ENCODE peak calls at places on chromosomes 4 and X, in four cellular contexts. One of them, this sample, is unnamed.

GRCh38 chrX:66012094-66012534 is 27.8 kb downstream of the VSIG4 start:
- DNase-seq in HEK293T: no peak
- DNase-seq in WTC11: no peak
- DNase-seq in K562: peak
- DNase-seq in this sample: no peak

GRCh38 chr4:106763044-106763443 is 273.1 kb downstream of the DKK2 start:
- DNase-seq in HEK293T: peak
- DNase-seq in WTC11: no peak
- DNase-seq in K562: no peak
- DNase-seq in this sample: no peak

GRCh38 chr4:84952004-84952403 is 14.5 kb downstream of the WDFY3 start:
- DNase-seq in HEK293T: no peak
- DNase-seq in WTC11: no peak
- DNase-seq in K562: no peak
- DNase-seq in this sample: peak

GRCh38 chrX:105136786-105137185 is 83.7 kb downstream of the TEX13A start:
- DNase-seq in HEK293T: no peak
- DNase-seq in WTC11: no peak
- DNase-seq in K562: no peak
- DNase-seq in this sample: no peak

GRCh38 chr4:2934077-2934812 is 29.0 kb downstream of the NOP14 start:
- DNase-seq in HEK293T: peak
- DNase-seq in WTC11: no peak
- DNase-seq in K562: peak
- DNase-seq in this sample: no peak

GRCh38 chr4:115113382-115114106 is at the start of gene NDST4:
- DNase-seq in HEK293T: peak
- DNase-seq in WTC11: no peak
- DNase-seq in K562: no peak
- DNase-seq in this sample: no peak

GRCh38 chrX:148670277-148670676 is 169.9 kb downstream of the AFF2 start:
- DNase-seq in HEK293T: no peak
- DNase-seq in WTC11: no peak
- DNase-seq in K562: no peak
- DNase-seq in this sample: no peak

GRCh38 chr4:186104114-186104894 is at the start of gene FAM149A:
- DNase-seq in HEK293T: peak
- DNase-seq in WTC11: peak
- DNase-seq in K562: no peak
- DNase-seq in this sample: no peak

GRCh38 chr4:74610491-74610890 is 165.6 kb downstream of the AREG start:
- DNase-seq in HEK293T: no peak
- DNase-seq in WTC11: no peak
- DNase-seq in K562: no peak
- DNase-seq in this sample: no peak

GRCh38 chrX:26783512-26784225 is 567.7 kb downstream of the MAGEB5 start:
- DNase-seq in HEK293T: peak
- DNase-seq in WTC11: peak
- DNase-seq in K562: peak
- DNase-seq in this sample: peak

GRCh38 chr4:80948161-80948560 is 82.3 kb upstream of the BMP3 start:
- DNase-seq in HEK293T: no peak
- DNase-seq in WTC11: no peak
- DNase-seq in K562: no peak
- DNase-seq in this sample: no peak

GRCh38 chr4:99403380-99404194 is 31.6 kb downstream of the ADH7 start:
- DNase-seq in HEK293T: no peak
- DNase-seq in WTC11: no peak
- DNase-seq in K562: no peak
- DNase-seq in this sample: peak

GRCh38 chrX:63735882-63736281 is 49.1 kb downstream of the ARHGEF9 start:
- DNase-seq in HEK293T: no peak
- DNase-seq in WTC11: no peak
- DNase-seq in K562: no peak
- DNase-seq in this sample: no peak

GRCh38 chrX:119676949-119677653 is 15.9 kb downstream of the SEPTIN6 start:
- DNase-seq in HEK293T: no peak
- DNase-seq in WTC11: no peak
- DNase-seq in K562: no peak
- DNase-seq in this sample: no peak

GRCh38 chr4:172352351-172352750 is 539.1 kb downstream of the GALNTL6 start:
- DNase-seq in HEK293T: no peak
- DNase-seq in WTC11: no peak
- DNase-seq in K562: no peak
- DNase-seq in this sample: no peak

GRCh38 chrX:21740329-21741274 is 17.3 kb downstream of the SMPX start:
- DNase-seq in HEK293T: no peak
- DNase-seq in WTC11: no peak
- DNase-seq in K562: no peak
- DNase-seq in this sample: peak

GRCh38 chrX:2954541-2954940 is 25.4 kb upstream of the ARSD start:
- DNase-seq in HEK293T: no peak
- DNase-seq in WTC11: no peak
- DNase-seq in K562: no peak
- DNase-seq in this sample: no peak

GRCh38 chr4:108493596-108493931 is 126.8 kb upstream of the RPL34 start:
- DNase-seq in HEK293T: no peak
- DNase-seq in WTC11: no peak
- DNase-seq in K562: no peak
- DNase-seq in this sample: no peak
- TF ChIP-seq ELF4 in HEK293T: no peak
- TF ChIP-seq ELF4 in WTC11: no peak
- TF ChIP-seq ELF4 in K562: no peak
- TF ChIP-seq ELF4 in this sample: no peak

DNA sequence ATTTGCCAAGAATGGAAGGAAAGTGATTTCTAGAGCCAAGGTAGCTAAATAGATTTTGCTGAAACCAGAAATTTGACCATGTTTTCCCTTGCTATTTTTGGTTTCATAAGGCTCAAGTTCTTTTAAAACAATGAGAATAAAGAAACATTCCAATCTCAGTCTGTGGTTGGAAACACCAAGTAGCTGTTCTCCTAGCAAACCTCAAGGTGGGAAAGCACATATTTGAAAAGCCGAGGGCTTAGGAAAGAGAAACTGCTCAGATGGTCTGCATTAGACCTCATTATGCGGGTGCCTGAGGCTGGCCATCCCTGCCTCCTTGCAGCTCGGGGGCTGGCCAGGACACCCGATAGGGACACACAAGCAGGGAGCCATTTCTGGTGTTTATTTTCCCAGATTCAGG is 5.8 kb downstream of the NYX start:
- DNase-seq in HEK293T: no peak
- DNase-seq in WTC11: no peak
- DNase-seq in K562: no peak
- DNase-seq in this sample: no peak
- TF ChIP-seq ELF4 in HEK293T: no peak
- TF ChIP-seq ELF4 in WTC11: no peak
- TF ChIP-seq ELF4 in K562: no peak
- TF ChIP-seq ELF4 in this sample: no peak

DNA sequence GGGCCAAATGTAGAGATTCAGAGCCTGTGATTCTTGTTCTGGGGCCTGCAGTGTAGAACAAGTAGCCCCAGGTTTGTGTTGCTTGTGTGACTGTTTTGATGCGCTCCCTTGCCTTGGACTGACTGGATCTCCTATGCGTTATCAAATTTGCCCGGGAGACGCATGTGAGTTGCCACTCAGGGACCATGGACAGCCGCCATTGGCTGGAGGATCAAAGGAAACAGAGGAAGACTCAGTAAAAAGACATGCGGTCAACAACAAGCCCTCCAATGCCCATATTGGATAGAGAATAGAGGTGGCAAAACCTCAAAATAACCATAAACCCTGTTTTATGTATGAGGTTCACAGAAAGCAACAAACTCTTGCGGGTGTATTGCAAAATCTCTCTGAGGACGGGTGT is 327.5 kb upstream of the IGFBP7 start:
- DNase-seq in HEK293T: no peak
- DNase-seq in WTC11: no peak
- DNase-seq in K562: no peak
- DNase-seq in this sample: no peak
- TF ChIP-seq ELF4 in HEK293T: no peak
- TF ChIP-seq ELF4 in WTC11: no peak
- TF ChIP-seq ELF4 in K562: no peak
- TF ChIP-seq ELF4 in this sample: no peak

GRCh38 chr4:7255996-7256395 is 63.7 kb downstream of the SORCS2 start:
- DNase-seq in HEK293T: no peak
- DNase-seq in WTC11: no peak
- DNase-seq in K562: no peak
- DNase-seq in this sample: no peak

GRCh38 chr4:7253806-7254205 is 61.5 kb downstream of the SORCS2 start:
- DNase-seq in HEK293T: no peak
- DNase-seq in WTC11: no peak
- DNase-seq in K562: no peak
- DNase-seq in this sample: no peak

GRCh38 chr4:7254736-7255487 is 62.6 kb downstream of the SORCS2 start:
- DNase-seq in HEK293T: no peak
- DNase-seq in WTC11: no peak
- DNase-seq in K562: no peak
- DNase-seq in this sample: no peak

GRCh38 chr4:7256989-7257810 is 64.9 kb downstream of the SORCS2 start:
- DNase-seq in HEK293T: no peak
- DNase-seq in WTC11: no peak
- DNase-seq in K562: no peak
- DNase-seq in this sample: no peak

DNA sequence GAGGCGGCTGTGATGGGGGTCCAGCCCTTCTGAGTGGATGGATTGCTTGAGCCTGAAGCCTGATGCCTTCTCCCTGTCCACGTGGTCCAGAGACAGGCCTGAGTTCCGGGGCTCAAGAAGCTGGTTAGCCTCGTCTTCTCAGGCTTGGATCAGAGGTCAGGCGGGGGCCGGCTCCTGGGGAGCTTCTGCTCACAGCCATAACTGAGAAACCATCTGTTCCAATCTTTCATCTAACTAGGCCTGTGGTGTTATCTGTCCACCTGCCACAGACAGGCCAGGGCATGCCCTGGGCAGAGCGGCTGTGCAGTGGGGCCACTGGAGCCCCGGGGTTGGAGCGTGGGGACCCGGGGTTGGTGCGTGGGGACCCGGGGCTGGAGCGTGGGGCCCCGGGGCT is 63.1 kb downstream of the SORCS2 start:
- DNase-seq in HEK293T: no peak
- DNase-seq in WTC11: no peak
- DNase-seq in K562: no peak
- DNase-seq in this sample: no peak
- TF ChIP-seq ELF4 in HEK293T: no peak
- TF ChIP-seq ELF4 in WTC11: no peak
- TF ChIP-seq ELF4 in K562: no peak
- TF ChIP-seq ELF4 in this sample: no peak

GRCh38 chrX:109709129-109709631 is 23.9 kb downstream of the ACSL4 start:
- DNase-seq in HEK293T: no peak
- DNase-seq in WTC11: no peak
- DNase-seq in K562: no peak
- DNase-seq in this sample: peak
- TF ChIP-seq ELF4 in HEK293T: no peak
- TF ChIP-seq ELF4 in WTC11: no peak
- TF ChIP-seq ELF4 in K562: no peak
- TF ChIP-seq ELF4 in this sample: no peak

DNA sequence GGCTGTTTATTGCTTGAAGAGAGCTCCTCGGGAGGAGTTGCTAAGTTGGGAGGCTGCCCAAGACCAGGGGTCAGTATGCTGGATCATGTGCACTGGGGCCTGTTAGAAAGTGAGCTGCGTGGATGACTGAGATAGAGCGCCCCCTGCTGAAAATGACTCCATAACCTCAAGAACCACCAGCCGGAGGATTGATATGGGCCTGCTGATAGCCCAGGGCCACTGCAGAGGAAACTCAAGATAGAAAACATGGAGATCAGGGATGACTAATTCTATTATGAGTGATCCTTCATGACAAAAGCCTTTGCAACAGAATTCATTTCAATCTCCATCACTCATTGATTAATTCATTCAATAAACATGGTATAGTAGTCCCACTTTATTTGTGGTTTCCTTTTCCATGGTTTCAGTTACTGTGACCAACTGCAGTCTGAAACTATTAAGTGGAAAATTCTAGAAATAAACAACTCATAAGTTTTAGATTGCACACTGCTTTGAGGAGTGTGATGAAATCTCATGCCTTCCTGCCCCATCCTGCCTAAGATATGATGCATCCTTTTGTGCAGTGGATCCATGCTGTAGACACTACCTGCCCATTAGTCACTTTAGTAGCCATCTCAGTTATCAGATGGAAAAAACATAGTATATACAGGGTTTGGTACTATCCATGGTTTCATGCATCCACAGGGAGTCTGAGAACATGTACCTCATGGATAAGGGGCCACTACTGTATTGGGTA is 126.7 kb upstream of the MBNL3 start:
- DNase-seq in HEK293T: peak
- DNase-seq in WTC11: peak
- DNase-seq in K562: peak
- DNase-seq in this sample: peak
- TF ChIP-seq ELF4 in HEK293T: no peak
- TF ChIP-seq ELF4 in WTC11: no peak
- TF ChIP-seq ELF4 in K562: no peak
- TF ChIP-seq ELF4 in this sample: no peak

GRCh38 chr4:5372198-5372597 is 320.9 kb downstream of the STK32B start:
- DNase-seq in HEK293T: no peak
- DNase-seq in WTC11: no peak
- DNase-seq in K562: no peak
- DNase-seq in this sample: no peak

GRCh38 chr4:5370286-5370685 is 319.0 kb downstream of the STK32B start:
- DNase-seq in HEK293T: no peak
- DNase-seq in WTC11: no peak
- DNase-seq in K562: no peak
- DNase-seq in this sample: no peak

GRCh38 chr4:5374577-5374976 is 323.3 kb downstream of the STK32B start:
- DNase-seq in HEK293T: no peak
- DNase-seq in WTC11: no peak
- DNase-seq in K562: no peak
- DNase-seq in this sample: no peak

GRCh38 chr4:5373327-5373726 is 322.0 kb downstream of the STK32B start:
- DNase-seq in HEK293T: no peak
- DNase-seq in WTC11: no peak
- DNase-seq in K562: no peak
- DNase-seq in this sample: no peak

DNA sequence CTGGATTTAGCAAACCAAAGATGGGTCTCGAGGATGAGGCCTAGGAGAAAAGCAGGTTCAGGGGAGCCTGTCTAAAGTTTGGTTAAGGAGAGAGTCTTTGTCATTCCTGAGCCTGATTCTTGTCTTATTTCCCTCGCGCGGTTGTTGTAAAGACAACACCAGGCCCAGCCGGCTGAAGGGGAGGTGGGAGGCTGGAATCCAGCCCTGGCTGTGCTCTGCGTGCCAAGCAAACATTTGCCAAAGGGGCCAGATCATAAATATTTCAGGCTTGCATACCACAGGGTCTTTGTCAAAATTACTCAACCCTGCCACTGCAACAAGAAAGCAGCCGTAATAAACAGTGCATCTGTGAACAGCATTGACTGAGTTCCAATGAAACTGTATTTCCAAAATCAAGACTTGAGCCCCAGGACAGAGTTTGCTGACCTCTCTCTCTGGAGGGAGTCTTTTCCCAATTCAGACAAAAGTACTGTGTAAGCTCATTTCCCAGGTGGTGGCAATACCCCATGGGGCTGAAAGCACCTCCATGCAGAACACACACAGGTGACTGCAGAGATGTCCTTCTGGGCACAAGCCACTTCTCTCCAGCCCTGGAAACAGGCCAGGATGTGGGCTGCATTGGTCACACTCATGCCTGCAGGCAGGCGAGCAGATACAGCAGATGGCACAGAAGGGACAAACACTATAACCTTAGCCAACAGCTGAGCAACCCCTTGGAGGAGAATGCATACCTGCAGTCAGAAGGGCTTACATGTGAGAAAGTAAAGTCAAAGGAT is 320.3 kb downstream of the STK32B start:
- DNase-seq in HEK293T: no peak
- DNase-seq in WTC11: no peak
- DNase-seq in K562: no peak
- DNase-seq in this sample: no peak
- TF ChIP-seq ELF4 in HEK293T: no peak
- TF ChIP-seq ELF4 in WTC11: no peak
- TF ChIP-seq ELF4 in K562: no peak
- TF ChIP-seq ELF4 in this sample: no peak

This sample was measured in HepG2.